ENCODE peak calls at places on chromosomes 16 and 17, in nine cellular contexts. A, K, H, F, V, G, T, D and R are unnamed samples. For H3K4me1, the result is how much of the 10 kb centered on the place peaks cover.

GRCh38 chr17:72976971-72977767 is 115.3 kb downstream of the SLC39A11 start:
- DNase-seq in D (peak), V (no peak), H (peak), A (no peak), K (no peak), T (peak), G (peak), F (no peak), R (peak)

GRCh38 chr16:80993293-80993691 is 13.4 kb downstream of the CMC2 start:
- DNase-seq in V (no peak), A (no peak), G (peak), T (peak), D (no peak), K (no peak), H (no peak), F (peak), R (no peak)

GRCh38 chr17:51372345-51373004 is 112.1 kb downstream of the UTP18 start:
- DNase-seq in D (peak), F (no peak), K (no peak), T (peak), V (no peak), H (peak), A (no peak), G (peak), R (no peak)

GRCh38 chr17:79186406-79186805 is 111.8 kb downstream of the ENGASE start:
- DNase-seq in T (no peak), H (no peak), K (no peak), A (no peak), V (no peak), F (no peak), D (no peak), G (no peak), R (no peak)

GRCh38 chr16:29808219-29808900 is 2.0 kb downstream of the MAZ start:
- DNase-seq in F (no peak), T (no peak), H (no peak), V (peak), G (no peak), D (no peak), A (no peak), K (no peak), R (peak)

GRCh38 chr16:30351586-30352419 is 3.3 kb downstream of the CD2BP2 start:
- DNase-seq in G (peak), V (peak), T (no peak), K (no peak), D (no peak), F (peak), A (peak), H (peak), R (peak)

GRCh38 chr16:66588981-66589713 is 9.9 kb downstream of the CMTM2 start:
- DNase-seq in A (no peak), D (peak), K (no peak), V (peak), H (no peak), T (peak), F (no peak), G (peak), R (peak)

GRCh38 chr16:50771366-50771765 is 29.5 kb downstream of the CYLD start:
- DNase-seq in D (no peak), G (no peak), H (no peak), T (no peak), V (no peak), A (no peak), K (no peak), F (no peak), R (no peak)

GRCh38 chr16:20072524-20073202 is 1.0 kb downstream of the GPR139 start:
- DNase-seq in K (no peak), G (no peak), D (no peak), F (no peak), H (no peak), A (no peak), T (no peak), V (no peak), R (no peak)

GRCh38 chr17:16479264-16479663 is 12.7 kb downstream of the LRRC75A start:
- DNase-seq in V (no peak), A (no peak), F (no peak), D (no peak), G (no peak), H (no peak), K (no peak), T (no peak), R (peak)

GRCh38 chr17:50209472-50210248 is 8.2 kb upstream of the COL1A1 start:
- DNase-seq in D (peak), T (peak), F (peak), K (no peak), H (peak), V (peak), G (peak), A (peak), R (peak)

GRCh38 chr17:40515491-40516041 is 14.1 kb upstream of the TNS4 start:
- DNase-seq in A (peak), G (no peak), D (no peak), T (no peak), V (no peak), K (no peak), H (no peak), F (no peak), R (peak)

GRCh38 chr17:223723-224471 is 42.4 kb upstream of the DOC2B start:
- DNase-seq in A (peak), K (no peak), G (no peak), F (no peak), V (peak), H (no peak), D (no peak), T (no peak), R (no peak)

GRCh38 chr16:81693047-81693446 is 86.0 kb upstream of the PLCG2 start:
- DNase-seq in D (no peak), T (no peak), A (no peak), K (no peak), V (no peak), H (peak), G (no peak), F (peak), R (no peak)

GRCh38 chr17:48671697-48672171 is 45.6 kb upstream of the HOXB9 start:
- DNase-seq in D (peak), G (peak), F (peak), A (peak), H (peak), T (peak), K (no peak), V (peak), R (peak)

GRCh38 chr17:45384047-45384799 is 48.4 kb downstream of the ARHGAP27 start:
- DNase-seq in T (no peak), F (no peak), K (no peak), G (peak), D (peak), H (no peak), A (no peak), V (no peak), R (peak)

GRCh38 chr17:54902611-54903010 is 2.0 kb downstream of the TOM1L1 start:
- DNase-seq in H (no peak), F (no peak), G (no peak), V (no peak), T (no peak), D (no peak), A (no peak), K (no peak), R (no peak)

GRCh38 chr17:77853208-77853977 is 105.1 kb upstream of the TNRC6C start:
- DNase-seq in T (no peak), V (peak), F (no peak), G (no peak), K (no peak), A (peak), H (no peak), D (no peak), R (no peak)

GRCh38 chr16:2686912-2687507 is 4.7 kb downstream of the KCTD5 start:
- DNase-seq in D (no peak), V (peak), K (no peak), T (no peak), G (no peak), F (no peak), A (peak), H (no peak), R (no peak)

GRCh38 chr17:39069114-39069756 is 82.2 kb downstream of the PLXDC1 start:
- DNase-seq in V (no peak), T (no peak), A (no peak), D (peak), G (peak), H (peak), F (no peak), K (no peak), R (no peak)

GRCh38 chr16:84952335-84953050 is 58.8 kb downstream of the ZDHHC7 start:
- DNase-seq in A (no peak), V (no peak), F (peak), D (peak), K (no peak), G (peak), H (peak), T (peak), R (peak)

GRCh38 chr17:14458724-14459123 is 157.8 kb downstream of the HS3ST3B1 start:
- DNase-seq in V (no peak), G (no peak), D (no peak), H (no peak), F (no peak), A (no peak), T (no peak), K (no peak), R (no peak)

GRCh38 chr16:2250652-2251280 is 621 bp downstream of the ECI1 start:
- DNase-seq in T (peak), A (no peak), V (no peak), K (no peak), G (peak), H (peak), D (no peak), F (peak), R (peak)

GRCh38 chr17:35243459-35244204 is 760 bp downstream of the SLFN5 start:
- DNase-seq in H (peak), D (peak), K (no peak), A (no peak), V (peak), G (peak), T (peak), F (peak), R (peak)

GRCh38 chr16:88561485-88562369 is 8.5 kb upstream of the ZC3H18 start:
- DNase-seq in F (no peak), H (peak), D (peak), T (peak), V (no peak), K (no peak), G (peak), A (peak), R (peak)

DNA sequence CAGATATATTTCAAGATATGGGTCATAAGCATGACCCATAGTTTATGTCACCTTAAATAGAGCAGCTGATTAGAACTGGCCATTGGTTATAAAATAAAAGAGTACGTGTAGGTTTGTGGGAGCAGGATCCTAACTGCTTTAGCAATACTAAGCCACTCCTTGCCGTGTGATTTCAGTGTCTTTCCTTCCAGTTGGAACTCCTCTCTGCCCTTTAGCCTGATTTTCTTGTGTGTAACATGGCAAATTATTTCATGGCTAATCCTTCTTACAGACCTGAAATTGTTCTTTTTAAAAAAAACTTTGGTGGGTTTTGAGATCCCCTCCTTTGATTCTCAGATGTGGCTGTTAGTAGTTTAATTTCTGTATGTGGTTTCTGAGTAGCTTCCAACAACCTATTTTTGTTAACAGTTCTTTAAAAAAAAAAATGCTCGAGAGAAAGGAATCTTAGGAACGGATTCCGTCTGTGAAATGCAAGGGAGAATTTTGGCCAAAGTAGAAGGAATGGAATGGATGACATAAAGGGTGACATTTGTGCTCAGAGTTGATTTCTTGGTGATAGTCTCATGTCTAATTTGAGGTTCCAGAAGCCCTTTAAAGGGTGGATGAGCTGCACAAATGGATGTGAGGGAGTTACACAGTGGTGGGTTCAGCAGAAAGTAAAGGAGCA is 40.0 kb downstream of the DHRS7B start:
- DNase-seq in D (no peak), V (no peak), K (no peak), F (no peak), H (no peak), G (peak), T (no peak), A (no peak), R (no peak)
- H3K27ac ChIP-seq in D (no peak), V (peak), K (peak), F (no peak), H (peak), G (no peak), T (no peak), A (peak), R (peak)

GRCh38 chr17:53234138-53234537 is 588.6 kb upstream of the KIF2B start:
- DNase-seq in T (no peak), D (no peak), F (no peak), G (no peak), A (no peak), K (no peak), H (no peak), V (no peak), R (no peak)
- H3K4me3 ChIP-seq in T (no peak), D (no peak), F (no peak), G (no peak), A (no peak), K (no peak), H (no peak), V (no peak), R (no peak)

GRCh38 chr17:57902800-57903759 is 52.1 kb downstream of the CUEDC1 start:
- DNase-seq in D (peak), T (peak), A (peak), G (peak), K (peak), V (peak), F (peak), H (peak), R (peak)
- H3K4me1 ChIP-seq in D (under half), T (half or more), A (under half), G (under half), K (half or more), V (half or more), F (half or more), H (under half), R (half or more)

GRCh38 chr17:36510636-36511035 is 24.0 kb downstream of the MYO19 start:
- DNase-seq in D (peak), K (no peak), T (no peak), V (no peak), H (no peak), A (no peak), G (no peak), F (no peak), R (no peak)

GRCh38 chr17:36512641-36513040 is 22.0 kb downstream of the MYO19 start:
- DNase-seq in H (no peak), T (no peak), A (no peak), G (no peak), D (no peak), F (no peak), V (no peak), K (no peak), R (no peak)

GRCh38 chr17:36509272-36509985 is 22.9 kb downstream of the ZNHIT3 start:
- DNase-seq in V (no peak), K (no peak), G (no peak), H (no peak), F (no peak), T (no peak), A (no peak), D (no peak), R (no peak)

GRCh38 chr17:36514856-36515255 is 19.8 kb downstream of the MYO19 start:
- DNase-seq in V (no peak), H (no peak), K (no peak), D (no peak), F (no peak), G (no peak), A (no peak), T (no peak), R (no peak)

GRCh38 chr17:36511216-36511615 is 23.5 kb downstream of the MYO19 start:
- DNase-seq in G (no peak), F (no peak), H (no peak), D (no peak), A (no peak), T (no peak), V (no peak), K (no peak), R (no peak)
- H3K27ac ChIP-seq in G (no peak), F (no peak), H (no peak), D (no peak), A (no peak), T (no peak), V (no peak), K (no peak), R (no peak)